ENCODE peak calls at places on chromosomes 5 and 9, in ten cellular contexts. Q, K, D, F, L, M, G, J, Y and N are unnamed samples.

GRCh38 chr9:27212191-27212590 is 84.8 kb downstream of the EQTN start:
- DNase-seq in J (no peak), L (no peak), Q (no peak), M (no peak), Y (no peak), D (no peak), F (no peak), G (no peak), K (peak), N (no peak)

GRCh38 chr5:68242743-68243142 is 27.2 kb downstream of the PIK3R1 start:
- DNase-seq in M (no peak), G (no peak), Y (no peak), Q (no peak), J (peak), F (no peak), L (no peak), K (peak), D (no peak), N (peak)

GRCh38 chr9:92960561-92961290 is 13.4 kb downstream of the FGD3 start:
- DNase-seq in K (no peak), Q (no peak), D (no peak), M (no peak), G (no peak), Y (no peak), L (no peak), J (no peak), F (no peak), N (no peak)

GRCh38 chr9:4620881-4621555 is 41.1 kb upstream of the PLPP6 start:
- DNase-seq in D (no peak), J (peak), K (peak), G (no peak), L (peak), Q (no peak), Y (no peak), M (no peak), F (no peak), N (peak)

GRCh38 chr9:130036099-130036498 is 6.9 kb downstream of the FNBP1 start:
- DNase-seq in Q (no peak), D (no peak), J (peak), Y (no peak), M (no peak), L (no peak), G (no peak), K (peak), F (no peak), N (peak)

GRCh38 chr9:130390371-130390770 is 54.4 kb upstream of the ASS1 start:
- DNase-seq in K (no peak), J (no peak), F (no peak), M (no peak), D (peak), G (no peak), Y (no peak), Q (no peak), L (no peak), N (no peak)

GRCh38 chr5:87393331-87393730 is 19.4 kb downstream of the CCNH start:
- DNase-seq in J (peak), G (no peak), K (peak), F (no peak), L (peak), Y (no peak), M (no peak), D (no peak), Q (no peak), N (no peak)

GRCh38 chr9:90647843-90648242 is 5.2 kb upstream of the DIRAS2 start:
- DNase-seq in G (no peak), M (no peak), L (no peak), Q (no peak), D (no peak), K (no peak), J (no peak), Y (no peak), F (no peak), N (no peak)

GRCh38 chr9:90832251-90832650 is 30.6 kb downstream of the SYK start:
- DNase-seq in K (no peak), Y (no peak), Q (no peak), G (no peak), D (no peak), F (no peak), J (no peak), M (no peak), L (no peak), N (no peak)

GRCh38 chr9:128006360-128007024 is 25.7 kb upstream of the EEIG1 start:
- DNase-seq in K (peak), Q (no peak), M (no peak), D (no peak), J (peak), F (no peak), Y (no peak), G (no peak), L (no peak), N (peak)

GRCh38 chr9:109600142-109600541 is 102.0 kb upstream of the PTPN3 start:
- DNase-seq in J (peak), L (peak), G (no peak), K (peak), Y (no peak), M (no peak), Q (no peak), D (peak), F (no peak), N (no peak)

GRCh38 chr5:152004095-152004494 is 79.4 kb upstream of the GLRA1 start:
- DNase-seq in K (no peak), Y (no peak), F (no peak), J (no peak), G (no peak), Q (no peak), M (no peak), D (no peak), L (no peak), N (no peak)

GRCh38 chr9:132020845-132021510 is 58.7 kb downstream of the MED27 start:
- DNase-seq in Y (no peak), L (no peak), D (no peak), G (no peak), K (peak), M (no peak), J (no peak), Q (no peak), F (no peak), N (no peak)

GRCh38 chr5:151660616-151661015 is 26.1 kb downstream of the SPARC start:
- DNase-seq in M (no peak), Y (no peak), G (no peak), Q (no peak), L (peak), D (no peak), J (peak), K (peak), F (no peak), N (no peak)

GRCh38 chr9:26833792-26834191 is 58.8 kb downstream of the CAAP1 start:
- DNase-seq in Q (no peak), G (no peak), L (peak), D (peak), F (no peak), K (no peak), M (no peak), Y (no peak), J (no peak), N (peak)

GRCh38 chr5:107502711-107503110 is 168.0 kb downstream of the EFNA5 start:
- DNase-seq in M (no peak), L (no peak), Q (no peak), G (no peak), D (no peak), K (no peak), Y (no peak), J (no peak), F (no peak), N (no peak)

GRCh38 chr5:52783226-52783959 is 4.3 kb upstream of the ITGA1 start:
- DNase-seq in Y (no peak), J (peak), F (no peak), M (no peak), D (no peak), G (no peak), Q (no peak), L (peak), K (no peak), N (peak)

GRCh38 chr5:161001604-161002003 is 149.6 kb upstream of the ATP10B start:
- DNase-seq in D (no peak), Y (no peak), G (no peak), J (no peak), L (no peak), F (no peak), M (no peak), K (no peak), Q (no peak), N (no peak)

GRCh38 chr9:94005272-94005901 is 50.2 kb upstream of the BARX1 start:
- DNase-seq in J (peak), K (peak), M (no peak), D (no peak), Q (no peak), Y (no peak), F (no peak), L (no peak), G (no peak), N (no peak)

GRCh38 chr9:106891286-106891685 is 28.3 kb downstream of the ZNF462 start:
- DNase-seq in J (no peak), Y (no peak), D (no peak), Q (no peak), L (no peak), F (no peak), M (no peak), K (no peak), G (no peak), N (no peak)

GRCh38 chr9:96015876-96016686 is 140.6 kb downstream of the ERCC6L2 start:
- DNase-seq in Y (no peak), F (no peak), J (no peak), M (no peak), G (peak), K (peak), Q (no peak), L (no peak), D (no peak), N (no peak)

GRCh38 chr5:78706381-78706780 is 57.8 kb upstream of the LHFPL2 start:
- DNase-seq in G (no peak), J (no peak), Y (no peak), F (no peak), Q (no peak), D (no peak), M (no peak), L (no peak), K (no peak), N (no peak)

GRCh38 chr9:16001856-16002255 is 449.0 kb downstream of the CCDC171 start:
- DNase-seq in K (peak), M (no peak), G (no peak), Q (no peak), F (no peak), D (no peak), J (peak), Y (no peak), L (no peak), N (no peak)